ENCODE peak calls at places on chromosomes 5 and 9, in nine cellular contexts. W is spleen; F is GM04503; T is ecto neural progenitor cell; Z is stimulated activated naive CD8-positive, alpha-beta T cell treated with anti-CD3 and anti-CD28 coated beads, Interleukin-15, amount 100 ng/mL, for 72 hours; L is Calu3; G is T-helper 2 cell; C is GM23248; X is hepatocyte. Y is an unnamed sample.

GRCh38 chr9:107540167-107540566 is 50.6 kb upstream of the KLF4 start:
- DNase-seq in W (no peak), F (no peak), T (no peak), Z (no peak), L (no peak), G (no peak), C (peak; percentile 7), X (no peak), Y (no peak)

GRCh38 chr5:159050408-159051091 is 49.2 kb downstream of the EBF1 start:
- DNase-seq in W (no peak), F (peak; percentile 64), T (no peak), Z (no peak), L (no peak), G (no peak), C (peak; percentile 91), X (no peak), Y (no peak)

GRCh38 chr9:127612993-127613954 is 1.2 kb downstream of the STXBP1 start:
- DNase-seq in W (peak; percentile 85), F (peak; percentile 45), T (peak; percentile 71), Z (peak; percentile 31), L (peak; percentile 18), G (peak; percentile 10), C (peak; percentile 87), X (peak; percentile 59), Y (peak; percentile 70)

GRCh38 chr5:93503598-93504067 is 77.4 kb downstream of the NR2F1-AS1 start:
- DNase-seq in W (no peak), F (peak; percentile 91), T (no peak), Z (no peak), L (no peak), G (no peak), C (peak; percentile 96), X (peak; percentile 11), Y (no peak)

GRCh38 chr5:148816822-148817221 is 9.6 kb upstream of the ADRB2 start:
- DNase-seq in W (no peak), F (no peak), T (no peak), Z (no peak), L (no peak), G (no peak), C (no peak), X (no peak), Y (no peak)

GRCh38 chr9:70466976-70467551 is 52.6 kb upstream of the KLF9 start:
- DNase-seq in W (no peak), F (peak; percentile 44), T (no peak), Z (no peak), L (no peak), G (no peak), C (peak; percentile 96), X (no peak), Y (no peak)

GRCh38 chr5:158718738-158719505 is 380.8 kb downstream of the EBF1 start:
- DNase-seq in W (no peak), F (peak; percentile 49), T (no peak), Z (no peak), L (no peak), G (no peak), C (peak; percentile 81), X (no peak), Y (no peak)

GRCh38 chr5:59188415-59189225 is 605.7 kb downstream of the RAB3C start:
- DNase-seq in W (peak; percentile 89), F (no peak), T (peak; percentile 69), Z (peak; percentile 54), L (peak; percentile 63), G (peak; percentile 14), C (peak; percentile 81), X (peak; percentile 88), Y (peak; percentile 54)

GRCh38 chr5:157564149-157564711 is 11.3 kb downstream of the ADAM19 start:
- DNase-seq in W (no peak), F (no peak), T (no peak), Z (no peak), L (peak; percentile 43), G (no peak), C (no peak), X (no peak), Y (no peak)

GRCh38 chr5:90473321-90474234 is 993 bp downstream of the MBLAC2 start:
- DNase-seq in W (peak; percentile 92), F (no peak), T (no peak), Z (peak; percentile 14), L (peak; percentile 39), G (peak; percentile 7), C (peak; percentile 72), X (peak; percentile 60), Y (peak; percentile 15)